ENCODE peak calls at places on chromosomes 11 and 22, in six cellular contexts. J is SK-N-SH, W is HCT116, U is A549, X is HepG2, O is K562. C is an unnamed sample.

GRCh38 chr11:11966354-11966741 is 42.1 kb downstream of the DKK3 start:
- DNase-seq in W (no peak), U (no peak), J (no peak), O (no peak), X (no peak), C (no peak)

GRCh38 chr11:107844041-107844440 is 14.5 kb downstream of the SLC35F2 start:
- DNase-seq in X (no peak), J (no peak), U (no peak), W (no peak), O (no peak), C (no peak)

GRCh38 chr22:22884888-22885840 is 2.5 kb upstream of the IGLL5 start:
- DNase-seq in U (no peak), X (no peak), J (no peak), O (peak), W (no peak), C (no peak)

GRCh38 chr11:11265994-11266606 is 87.0 kb downstream of the CSNK2A3 start:
- DNase-seq in O (peak), X (no peak), W (peak), J (peak), U (peak), C (peak)

GRCh38 chr11:6431861-6432260 is 8.9 kb downstream of the HPX start:
- DNase-seq in O (no peak), U (peak), W (peak), J (no peak), X (no peak), C (no peak)

GRCh38 chr11:43738600-43739409 is 58.3 kb downstream of the HSD17B12 start:
- DNase-seq in U (no peak), O (peak), X (peak), W (peak), J (no peak), C (peak)

GRCh38 chr22:42273855-42274451 is 3.5 kb upstream of the TCF20 start:
- DNase-seq in J (no peak), U (no peak), O (no peak), W (no peak), X (no peak), C (peak)

GRCh38 chr22:35973388-35973787 is 55.2 kb downstream of the RBFOX2 start:
- DNase-seq in J (no peak), X (no peak), W (no peak), U (no peak), O (no peak), C (no peak)

GRCh38 chr22:36587289-36588154 is 58.6 kb upstream of the EIF3D start:
- DNase-seq in U (peak), O (no peak), X (no peak), J (no peak), W (no peak), C (no peak)

GRCh38 chr11:5420993-5421392 is 918 bp upstream of the OR51Q1 start:
- DNase-seq in X (no peak), U (no peak), J (no peak), W (no peak), O (no peak), C (peak)

GRCh38 chr11:87324817-87325489 is 287.2 kb downstream of the TMEM135 start:
- DNase-seq in U (no peak), J (no peak), X (no peak), W (no peak), O (no peak), C (no peak)

GRCh38 chr11:134139873-134140331 is 71.0 kb downstream of the JAM3 start:
- DNase-seq in X (peak), U (peak), W (peak), O (peak), J (peak), C (peak)
- TF ChIP-seq REST in X (no peak), U (no peak), W (no peak), O (no peak), J (no peak), C (no peak)

GRCh38 chr11:102384419-102385052 is 37.5 kb downstream of the BIRC2 start:
- DNase-seq in J (peak), O (peak), X (no peak), U (no peak), W (no peak), C (no peak)
- TF ChIP-seq REST in J (no peak), O (no peak), X (no peak), U (no peak), W (no peak), C (no peak)

DNA sequence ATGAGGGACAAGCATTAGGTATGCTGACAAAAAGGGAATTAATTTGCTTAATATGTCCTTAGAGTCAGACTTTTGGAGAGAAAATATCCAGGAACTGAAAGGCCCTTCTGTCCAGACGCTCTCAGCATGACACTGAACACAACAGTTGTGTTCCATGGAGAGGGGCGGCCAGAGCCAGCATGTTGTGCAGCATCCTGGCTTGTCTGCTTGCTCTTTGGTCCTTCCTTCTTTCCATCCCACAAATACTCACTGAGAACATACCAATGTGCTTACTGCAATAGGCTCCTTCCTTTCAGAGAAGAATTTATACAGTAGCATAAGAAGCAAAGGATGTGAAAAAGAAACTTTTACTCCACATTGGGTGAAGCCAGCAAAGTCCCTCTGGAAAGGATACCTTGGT is 303.9 kb upstream of the PITPNB start:
- DNase-seq in X (no peak), O (no peak), U (no peak), W (no peak), J (peak), C (no peak)
- TF ChIP-seq REST in X (no peak), O (no peak), U (no peak), W (no peak), J (no peak), C (no peak)

DNA sequence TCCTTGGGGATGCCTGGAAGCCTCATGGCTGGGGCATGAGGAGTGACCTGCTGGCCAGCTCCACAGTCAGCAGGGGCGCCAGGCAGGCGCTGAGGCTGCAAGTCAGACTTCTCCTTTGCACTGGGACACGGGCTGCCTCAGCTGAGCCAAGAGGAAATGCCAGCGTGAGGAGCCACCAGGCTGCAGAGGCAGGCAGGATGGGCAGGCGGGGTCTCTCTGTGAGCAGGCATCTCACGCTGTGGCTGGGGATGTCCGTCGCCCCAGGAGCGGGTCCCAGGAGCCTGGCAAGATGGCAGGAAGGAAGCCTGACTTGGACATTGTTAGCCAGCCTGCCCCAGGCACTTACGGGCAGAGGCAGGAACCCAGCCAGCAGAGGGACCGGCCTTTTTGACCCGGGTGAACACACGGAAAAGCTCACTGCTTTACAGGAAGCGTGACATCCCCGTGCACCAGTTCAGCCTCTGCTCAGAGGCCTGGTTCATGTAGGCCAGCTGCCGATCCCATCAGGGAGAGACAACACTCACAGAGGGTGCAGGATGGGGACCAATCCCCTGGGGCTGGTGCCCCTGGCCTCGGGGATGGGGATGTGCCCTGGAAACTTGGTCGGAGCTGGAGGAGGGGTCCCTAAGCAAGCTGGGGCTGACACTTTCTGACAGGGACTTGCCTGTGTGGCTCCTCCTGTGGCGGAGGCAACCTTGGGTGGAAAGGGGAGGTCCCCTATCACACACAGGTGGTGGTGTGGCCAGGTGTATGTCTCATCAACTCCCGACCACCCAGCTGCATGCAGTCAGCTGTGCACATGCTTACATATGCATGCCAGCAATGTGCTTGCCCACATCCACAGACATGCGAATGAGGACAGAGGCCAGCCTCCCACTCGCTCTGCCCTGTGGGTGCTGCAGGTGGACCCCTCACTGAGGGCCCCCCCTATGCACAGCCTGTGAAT is 10.0 kb downstream of the GNB1L start:
- DNase-seq in U (no peak), J (peak), W (no peak), O (no peak), X (no peak), C (no peak)
- TF ChIP-seq REST in U (no peak), J (peak), W (no peak), O (no peak), X (no peak), C (no peak)

GRCh38 chr22:46915978-46916730 is 153.7 kb downstream of the TBC1D22A start:
- DNase-seq in W (no peak), U (no peak), O (no peak), J (no peak), X (no peak), C (no peak)
- TF ChIP-seq REST in W (no peak), U (no peak), O (no peak), J (no peak), X (no peak), C (no peak)

GRCh38 chr22:46065733-46066454 is 84.4 kb upstream of the PPARA start:
- DNase-seq in J (no peak), U (no peak), X (no peak), O (no peak), W (no peak), C (no peak)

GRCh38 chr22:46068176-46068907 is 82.0 kb upstream of the PPARA start:
- DNase-seq in O (no peak), X (no peak), W (no peak), U (no peak), J (no peak), C (no peak)

GRCh38 chr22:46066691-46067090 is 83.6 kb upstream of the PPARA start:
- DNase-seq in U (no peak), W (no peak), J (no peak), O (no peak), X (no peak), C (no peak)

GRCh38 chr22:46068908-46069481 is 81.3 kb upstream of the PPARA start:
- DNase-seq in U (no peak), X (no peak), W (no peak), J (no peak), O (no peak), C (no peak)

GRCh38 chr22:46067159-46068111 is 82.9 kb upstream of the PPARA start:
- DNase-seq in J (no peak), X (no peak), W (no peak), O (no peak), U (no peak), C (no peak)
- TF ChIP-seq REST in J (no peak), X (no peak), W (no peak), O (no peak), U (no peak), C (no peak)

GRCh38 chr11:125338886-125339811 is 156.9 kb downstream of the FEZ1 start:
- DNase-seq in J (peak), X (no peak), O (no peak), W (no peak), U (no peak), C (no peak)
- TF ChIP-seq REST in J (no peak), X (no peak), O (no peak), W (no peak), U (no peak), C (no peak)

GRCh38 chr11:61290905-61291690 is 4.0 kb downstream of the VWCE start:
- DNase-seq in J (no peak), W (no peak), U (no peak), O (no peak), X (no peak), C (peak)

GRCh38 chr11:61297341-61297740 is 2.2 kb upstream of the VWCE start:
- DNase-seq in O (no peak), J (no peak), W (no peak), X (no peak), U (no peak), C (no peak)

GRCh38 chr11:61294717-61295595 is at the start of gene VWCE:
- DNase-seq in W (no peak), X (peak), U (peak), J (peak), O (no peak), C (peak)

GRCh38 chr11:61295596-61295926 is 445 bp upstream of the VWCE start:
- DNase-seq in U (no peak), X (no peak), W (no peak), O (no peak), J (no peak), C (no peak)

GRCh38 chr11:61293869-61294716 is 1.0 kb downstream of the VWCE start:
- DNase-seq in X (peak), U (peak), J (peak), O (no peak), W (no peak), C (peak)
- TF ChIP-seq REST in X (no peak), U (no peak), J (peak), O (no peak), W (no peak), C (no peak)

GRCh38 chr11:20670932-20671403 is 1.6 kb downstream of the NELL1 start:
- DNase-seq in J (no peak), W (no peak), U (no peak), O (no peak), X (no peak), C (peak)

GRCh38 chr11:20672575-20672974 is 3.2 kb downstream of the NELL1 start:
- DNase-seq in X (peak), O (peak), J (peak), W (peak), U (no peak), C (peak)

GRCh38 chr11:20671856-20672546 is 2.6 kb downstream of the NELL1 start:
- DNase-seq in U (peak), W (peak), J (peak), O (peak), X (peak), C (peak)

DNA sequence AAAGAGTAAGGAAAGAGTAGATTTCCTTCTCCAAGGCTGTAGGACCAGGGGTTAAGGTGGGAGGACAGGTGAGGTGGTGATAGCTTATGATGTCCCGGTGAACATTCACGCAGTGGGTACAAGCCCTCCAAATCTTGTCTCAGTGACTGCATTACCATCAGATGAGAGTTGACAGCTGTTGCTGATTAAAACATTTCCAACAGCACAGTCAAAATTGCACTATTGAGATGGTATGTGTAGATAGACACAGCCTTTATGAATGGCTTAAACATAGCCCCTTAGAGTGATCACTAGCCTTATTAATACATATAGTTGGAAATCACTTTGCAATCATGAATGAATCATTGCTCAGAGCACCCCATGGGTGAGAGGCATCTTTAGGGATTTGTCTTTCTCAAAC is 7.3 kb downstream of the NELL1 start:
- DNase-seq in W (no peak), O (no peak), J (no peak), X (no peak), U (no peak), C (no peak)
- TF ChIP-seq REST in W (no peak), O (no peak), J (no peak), X (no peak), U (no peak), C (no peak)